ENCODE peak calls at places on chromosomes 6 and 20, in eight cellular contexts. F is esophagus squamous epithelium, J is kidney epithelial cell, L is cardiac fibroblast, M is epithelial cell of proximal tubule, Z is glutamatergic neuron, K is endodermal cell, C is cardiac muscle cell. V is an unnamed sample.

GRCh38 chr20:59671661-59672471 is 67.5 kb downstream of the PHACTR3 start:
- DNase-seq in J (no peak), K (no peak), C (no peak), Z (no peak), F (no peak), L (no peak), M (no peak), V (no peak)

GRCh38 chr6:142551145-142551811 is 249.5 kb downstream of the ADGRG6 start:
- DNase-seq in L (no peak), J (peak; percentile 35), Z (no peak), K (peak; percentile 61), M (peak; percentile 70), F (no peak), C (no peak), V (peak; percentile 82)

GRCh38 chr6:84967389-84967788 is 203.0 kb upstream of the TBX18 start:
- DNase-seq in F (no peak), L (peak; percentile 73), K (peak; percentile 83), Z (no peak), M (no peak), C (peak; percentile 31), J (no peak), V (no peak)

GRCh38 chr6:46583081-46583480 is 69.5 kb downstream of the CYP39A1 start:
- DNase-seq in C (no peak), K (no peak), L (no peak), J (no peak), Z (no peak), F (no peak), M (no peak), V (no peak)

GRCh38 chr6:151916075-151916474 is 108.6 kb downstream of the ESR1 start:
- DNase-seq in M (no peak), F (no peak), C (no peak), J (no peak), L (no peak), K (no peak), Z (no peak), V (no peak)

GRCh38 chr20:59663513-59663890 is 59.2 kb downstream of the PHACTR3 start:
- DNase-seq in L (no peak), F (no peak), Z (no peak), M (no peak), C (no peak), J (no peak), K (no peak), V (no peak)

GRCh38 chr6:147222160-147222838 is 18.1 kb downstream of the STXBP5 start:
- DNase-seq in M (no peak), Z (no peak), F (no peak), C (peak; percentile 14), L (peak; percentile 39), K (peak; percentile 53), J (no peak), V (no peak)

GRCh38 chr6:166988674-166989201 is 10.5 kb upstream of the CEP43 start:
- DNase-seq in M (no peak), L (no peak), F (no peak), Z (no peak), K (no peak), J (no peak), C (no peak), V (no peak)

GRCh38 chr6:107536183-107536582 is 46.3 kb downstream of the SOBP start:
- DNase-seq in F (no peak), L (no peak), C (peak; percentile 83), M (no peak), Z (no peak), J (no peak), K (no peak), V (no peak)

GRCh38 chr6:11381801-11382513 is 149.5 kb upstream of the NEDD9 start:
- DNase-seq in L (no peak), Z (no peak), J (no peak), K (peak; percentile 49), F (peak; percentile 19), C (no peak), M (no peak), V (peak; percentile 84)

GRCh38 chr6:116218172-116218633 is 35.7 kb downstream of the TSPYL4 start:
- DNase-seq in M (no peak), F (no peak), K (no peak), L (peak; percentile 37), Z (no peak), C (no peak), J (no peak), V (no peak)

GRCh38 chr20:36148439-36148838 is 6.1 kb upstream of the EPB41L1 start:
- DNase-seq in K (no peak), F (no peak), C (no peak), J (no peak), Z (no peak), L (no peak), M (no peak), V (no peak)

DNA sequence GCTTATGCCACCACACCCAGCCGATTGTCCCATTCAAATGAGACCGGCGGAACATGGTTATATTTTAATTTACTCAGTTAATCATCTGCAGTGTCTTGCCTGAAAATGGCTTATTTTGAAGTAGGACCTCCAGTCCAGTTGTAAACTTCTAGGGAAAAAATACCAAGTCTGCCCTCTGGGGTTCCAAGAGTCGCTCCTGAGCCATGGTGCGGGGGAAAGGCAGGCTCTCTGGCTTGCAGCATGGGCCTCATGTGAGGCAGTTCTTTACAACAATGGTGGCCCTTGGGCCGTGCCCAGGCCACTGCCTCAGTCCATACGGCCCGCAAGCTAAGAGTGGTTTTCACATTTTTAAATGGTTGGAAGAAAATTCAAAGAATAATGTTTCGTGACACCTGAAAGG is 62.7 kb upstream of the XRN2 start:
- DNase-seq in Z (no peak), C (peak; percentile 15), F (no peak), K (peak; percentile 75), J (no peak), M (no peak), L (no peak), V (no peak)
- TF ChIP-seq CTCF in Z (no peak), C (no peak), F (no peak), K (peak; percentile 69), J (peak; percentile 5), M (peak; percentile 29), L (no peak), V (no peak)

GRCh38 chr6:158969148-158969547 is 30.9 kb downstream of the RSPH3 start:
- DNase-seq in L (peak; percentile 6), J (no peak), M (no peak), K (no peak), F (no peak), C (no peak), Z (no peak), V (no peak)

GRCh38 chr6:158970640-158971291 is 29.2 kb downstream of the RSPH3 start:
- DNase-seq in M (no peak), L (peak; percentile 43), F (no peak), J (no peak), Z (no peak), C (peak; percentile 52), K (peak; percentile 42), V (no peak)

GRCh38 chr6:158977373-158977772 is 22.6 kb downstream of the RSPH3 start:
- DNase-seq in K (no peak), L (no peak), C (no peak), M (no peak), F (no peak), Z (no peak), J (no peak), V (no peak)

DNA sequence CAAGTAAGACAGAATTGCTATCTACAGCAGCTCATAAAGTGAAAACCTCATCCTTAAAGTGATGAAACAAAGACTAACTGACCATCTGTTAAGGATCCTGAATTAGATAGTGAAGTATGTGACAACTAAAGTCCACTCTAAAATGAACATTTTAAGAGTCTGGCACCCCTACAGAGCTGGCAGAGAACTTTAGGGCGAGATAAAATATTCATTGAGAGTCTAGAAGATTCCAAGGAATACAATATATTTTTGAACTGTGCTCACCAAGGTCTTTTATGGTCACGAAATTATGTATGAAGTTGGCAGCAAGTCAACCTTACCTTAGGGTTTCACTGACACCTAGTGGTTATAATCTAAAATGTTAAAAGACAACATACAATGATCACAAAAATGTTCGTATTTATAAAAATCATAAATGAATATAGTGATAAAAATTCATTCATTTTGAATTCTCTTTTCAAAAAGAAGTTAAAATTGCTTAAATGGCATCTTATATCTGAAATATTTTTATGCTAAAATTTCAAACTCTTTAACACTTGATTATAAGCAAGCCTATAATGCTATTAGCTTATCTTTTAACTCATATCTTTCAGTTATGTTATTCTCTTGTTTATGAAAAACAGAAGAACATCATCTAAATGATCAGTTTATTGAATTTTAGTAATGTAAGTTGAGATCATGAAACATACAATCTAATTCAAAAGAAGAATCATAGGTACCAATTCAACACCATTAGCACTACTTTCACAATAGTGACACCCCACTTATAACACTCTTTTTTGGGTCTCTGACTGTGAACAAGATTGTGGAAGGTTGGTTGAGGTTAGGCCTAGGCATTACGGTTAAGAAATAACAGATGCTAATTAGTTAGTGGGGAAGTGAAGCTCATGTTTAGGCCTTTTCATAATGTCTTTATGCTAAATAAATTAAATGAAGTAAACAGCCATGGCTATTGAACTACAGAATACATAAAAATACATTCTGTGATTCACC is 27.5 kb downstream of the RSPH3 start:
- DNase-seq in Z (no peak), K (no peak), C (peak; percentile 65), L (peak; percentile 77), F (no peak), M (peak; percentile 10), J (no peak), V (no peak)
- TF ChIP-seq CTCF in Z (peak; percentile 80), K (peak; percentile 89), C (peak; percentile 32), L (peak; percentile 24), F (peak; percentile 77), M (peak; percentile 53), J (peak; percentile 21), V (peak; percentile 81)

GRCh38 chr6:3237761-3238662 is 10.6 kb upstream of the TUBB2B start:
- DNase-seq in C (no peak), M (no peak), Z (no peak), L (no peak), F (no peak), K (peak; percentile 59), J (no peak), V (no peak)
- TF ChIP-seq CTCF in C (no peak), M (no peak), Z (no peak), L (no peak), F (no peak), K (peak; percentile 31), J (no peak), V (no peak)

GRCh38 chr6:25010917-25011625 is 75.3 kb upstream of the RIPOR2 start:
- DNase-seq in C (no peak), M (no peak), F (no peak), K (no peak), Z (no peak), J (no peak), L (peak; percentile 61), V (no peak)

GRCh38 chr6:25012657-25013056 is 76.9 kb upstream of the RIPOR2 start:
- DNase-seq in F (no peak), Z (no peak), M (no peak), K (no peak), L (peak; percentile 86), C (no peak), J (no peak), V (no peak)

GRCh38 chr6:25014806-25015560 is 79.2 kb upstream of the RIPOR2 start:
- DNase-seq in Z (no peak), L (peak; percentile 93), M (no peak), F (no peak), J (no peak), K (no peak), C (no peak), V (peak; percentile 56)

GRCh38 chr6:25014375-25014774 is 78.6 kb upstream of the RIPOR2 start:
- DNase-seq in F (no peak), K (no peak), C (no peak), J (no peak), L (no peak), M (no peak), Z (no peak), V (no peak)

DNA sequence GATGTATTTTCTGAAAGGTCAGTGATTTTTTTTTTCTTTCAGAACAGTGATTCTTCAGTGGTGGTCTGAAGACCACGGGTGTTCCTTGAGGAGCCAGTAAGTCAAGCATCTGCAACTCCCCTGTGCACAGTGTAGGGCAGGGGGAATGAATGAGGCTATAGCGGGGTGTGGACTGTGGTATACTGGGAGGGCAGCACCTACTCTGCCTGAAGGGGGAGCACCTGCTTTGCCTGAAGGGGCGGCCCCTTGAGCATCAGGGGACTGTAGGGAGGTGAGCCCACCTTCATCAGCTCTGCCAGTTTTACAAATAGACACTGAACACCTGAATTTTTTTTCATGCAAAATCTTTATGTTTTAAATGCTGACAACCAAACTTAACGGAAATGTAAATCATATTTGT is 77.5 kb upstream of the RIPOR2 start:
- DNase-seq in J (no peak), K (peak; percentile 55), L (no peak), Z (no peak), C (no peak), F (no peak), M (no peak), V (peak; percentile 53)
- TF ChIP-seq CTCF in J (peak; percentile 7), K (peak; percentile 69), L (peak; percentile 21), Z (no peak), C (peak; percentile 33), F (no peak), M (peak; percentile 14), V (peak; percentile 36)

V was measured in activated CD8-positive, alpha-beta T cell treated with anti-CD3 and anti-CD28 coated beads for 36 hours.